ENCODE peak calls at places on chromosome 4, in four cellular contexts. C is SK-N-SH, X is K562, E is HepG2. O is an unnamed sample.

GRCh38 chr4:41611881-41612871 is 74.2 kb downstream of the LIMCH1 start:
- DNase-seq in E (no peak), C (peak; percentile 44), X (no peak), O (no peak)

GRCh38 chr4:148443550-148444295 is 1.5 kb upstream of the NR3C2 start:
- DNase-seq in E (no peak), C (peak; percentile 38), X (no peak), O (peak; percentile 7)

GRCh38 chr4:102420563-102421221 is 75.4 kb upstream of the SLC39A8 start:
- DNase-seq in X (no peak), C (no peak), E (peak; percentile 7), O (no peak)

GRCh38 chr4:60992037-60992436 is 208.1 kb upstream of the ADGRL3 start:
- DNase-seq in C (no peak), E (no peak), X (no peak), O (no peak)

GRCh38 chr4:106615407-106615945 is 246.9 kb upstream of the GIMD1 start:
- DNase-seq in C (no peak), X (no peak), E (no peak), O (no peak)

GRCh38 chr4:34328939-34329338 is 1915.4 kb downstream of the ARAP2 start:
- DNase-seq in E (no peak), X (no peak), C (no peak), O (no peak)

GRCh38 chr4:163610642-163611041 is 116.2 kb downstream of the TMA16 start:
- DNase-seq in C (no peak), E (no peak), X (no peak), O (no peak)

GRCh38 chr4:103108547-103108946 is 8.9 kb upstream of the BDH2 start:
- DNase-seq in X (no peak), C (no peak), E (no peak), O (no peak)

GRCh38 chr4:186554485-186554884 is 882 bp downstream of the MTNR1A start:
- DNase-seq in X (peak; percentile 42), E (peak; percentile 14), C (no peak), O (no peak)

GRCh38 chr4:68383115-68383514 is 33.2 kb upstream of the YTHDC1 start:
- DNase-seq in X (no peak), E (peak; percentile 15), C (no peak), O (no peak)

GRCh38 chr4:81839347-81840042 is 367.8 kb upstream of the RASGEF1B start:
- DNase-seq in E (no peak), X (no peak), C (no peak), O (no peak)

GRCh38 chr4:110271986-110272385 is 73.6 kb upstream of the ELOVL6 start:
- DNase-seq in X (no peak), C (no peak), E (no peak), O (no peak)

GRCh38 chr4:12486995-12487394 is 997.1 kb downstream of the RAB28 start:
- DNase-seq in X (no peak), E (no peak), C (no peak), O (no peak)

GRCh38 chr4:110543577-110543976 is 67.6 kb downstream of the ENPEP start:
- DNase-seq in X (no peak), C (no peak), E (no peak), O (no peak)

GRCh38 chr4:87840149-87840548 is 7.4 kb downstream of the MEPE start:
- DNase-seq in C (no peak), X (no peak), E (no peak), O (no peak)

GRCh38 chr4:137755033-137755471 is 222.8 kb upstream of the PCDH18 start:
- DNase-seq in E (no peak), C (no peak), X (no peak), O (no peak)

GRCh38 chr4:159048166-159048886 is 54.6 kb upstream of the RAPGEF2 start:
- DNase-seq in E (peak; percentile 84), C (peak; percentile 48), X (peak; percentile 79), O (no peak)

GRCh38 chr4:165537028-165537648 is 158.3 kb downstream of the CPE start:
- DNase-seq in E (peak; percentile 40), C (peak; percentile 32), X (peak; percentile 57), O (no peak)

GRCh38 chr4:86963697-86964096 is 28.9 kb downstream of the AFF1 start:
- DNase-seq in C (no peak), E (no peak), X (peak; percentile 64), O (no peak)

GRCh38 chr4:6687947-6688878 is 5.5 kb upstream of the S100P start:
- DNase-seq in X (no peak), C (no peak), E (peak; percentile 57), O (no peak)
- TF ChIP-seq TAF1 in X (no peak), C (no peak), E (no peak), O (no peak)

GRCh38 chr4:98929341-98930267 is 671 bp upstream of the EIF4E start:
- DNase-seq in X (peak; percentile 89), E (peak; percentile 40), C (peak; percentile 68), O (peak; percentile 30)
- TF ChIP-seq POLR2AphosphoS5 in X (peak; percentile 88), E (peak; percentile 83), C (peak; percentile 64), O (peak; percentile 81)

DNA sequence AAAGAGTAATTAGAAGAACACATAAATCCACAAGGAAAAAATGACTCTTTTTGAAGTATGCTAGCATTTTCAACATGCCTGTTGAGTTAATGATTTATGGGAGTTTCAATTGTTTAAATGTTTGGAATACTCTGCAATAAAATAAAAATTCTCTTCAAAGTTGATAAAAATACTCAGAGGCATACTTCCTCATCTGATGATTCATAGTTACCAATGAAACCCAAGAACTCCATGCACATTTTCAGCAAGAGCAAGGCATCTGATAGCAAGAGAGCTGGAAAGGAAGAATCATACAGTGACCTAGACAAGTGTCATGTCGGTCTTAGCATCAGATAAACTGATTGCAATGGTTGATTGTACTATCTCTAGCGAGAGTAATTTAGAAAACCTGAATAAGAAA is 443.7 kb upstream of the ATOH1 start:
- DNase-seq in X (no peak), C (no peak), E (no peak), O (no peak)
- TF ChIP-seq TAF1 in X (no peak), C (no peak), E (no peak), O (no peak)

DNA sequence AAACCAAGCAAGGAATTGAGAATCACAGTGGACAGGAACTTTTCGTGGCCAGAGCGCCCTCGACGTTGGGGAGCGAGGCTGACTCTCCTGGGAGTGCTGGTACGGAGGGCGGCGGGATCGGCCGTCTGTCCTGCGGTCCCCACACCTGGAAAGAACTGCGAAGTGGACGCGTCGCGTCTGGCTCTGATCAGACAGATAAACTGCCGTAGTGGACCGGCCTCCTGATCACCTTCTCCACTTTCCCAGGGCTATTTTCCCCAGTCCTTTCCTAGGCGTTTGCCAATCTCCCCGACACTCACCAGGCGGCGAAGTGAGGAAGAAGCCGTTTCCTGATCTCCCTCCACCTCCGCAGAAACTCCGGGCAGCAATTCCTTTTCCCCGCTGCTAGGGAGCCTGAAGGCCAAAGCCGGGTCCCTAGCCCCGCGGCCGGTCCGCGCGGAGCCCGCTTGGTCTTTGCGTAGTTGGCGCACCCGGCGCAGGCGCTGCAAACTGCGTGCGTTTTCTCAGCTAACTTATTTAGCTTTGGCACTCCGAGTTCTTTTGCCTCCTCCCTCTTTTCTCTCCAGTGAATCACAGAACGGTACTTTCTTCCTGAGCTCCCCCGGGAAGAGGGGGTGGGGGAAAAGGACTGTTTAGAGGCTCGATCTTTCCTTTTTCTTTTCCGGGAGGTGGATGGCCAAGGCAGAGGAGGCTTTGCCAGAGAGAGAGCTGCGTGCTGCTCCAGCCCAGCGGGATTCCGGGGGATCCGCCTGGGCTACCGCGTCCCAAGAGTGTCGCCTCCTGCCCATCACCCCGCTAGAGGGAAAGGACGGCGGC is at the start of gene ARSJ:
- DNase-seq in C (peak; percentile 76), X (no peak), E (no peak), O (no peak)
- TF ChIP-seq POLR2AphosphoS5 in C (peak; percentile 82), X (no peak), E (no peak), O (no peak)

O was measured in GM12892.